ENCODE peak calls at places on chromosome 20, in four cellular contexts. F is H1; J is naive thymus-derived CD4-positive, alpha-beta T cell; W is RWPE1. G is an unnamed sample.

GRCh38 chr20:4171538-4172116 is 156.3 kb upstream of the RNF24 start:
- DNase-seq in J (no peak), W (no peak), F (no peak), G (no peak)

GRCh38 chr20:699811-700338 is 24.3 kb upstream of the SCRT2 start:
- DNase-seq in F (no peak), J (no peak), W (no peak), G (no peak)

GRCh38 chr20:63258826-63259225 is 4.6 kb upstream of the NKAIN4 start:
- DNase-seq in F (no peak), W (no peak), J (no peak), G (no peak)

GRCh38 chr20:25238319-25239037 is 9.4 kb upstream of the PYGB start:
- DNase-seq in F (no peak), J (no peak), W (peak; percentile 20), G (no peak)

GRCh38 chr20:19966840-19967239 is 50.3 kb upstream of the NAA20 start:
- DNase-seq in J (no peak), F (no peak), W (no peak), G (peak; percentile 65)

GRCh38 chr20:50686767-50687266 is 4.5 kb downstream of the RIPOR3 start:
- DNase-seq in F (no peak), J (no peak), W (no peak), G (no peak)

GRCh38 chr20:45833883-45834796 is 541 bp downstream of the SNX21 start:
- DNase-seq in F (peak; percentile 59), J (peak; percentile 65), W (peak; percentile 89), G (no peak)

GRCh38 chr20:3398681-3399252 is 8.7 kb downstream of the DNAAF9 start:
- DNase-seq in J (no peak), F (no peak), W (no peak), G (no peak)

GRCh38 chr20:50569864-50570836 is 60.0 kb downstream of the PTPN1 start:
- DNase-seq in F (no peak), W (no peak), J (peak; percentile 49), G (no peak)

G was measured in NCI-H2029 treated with DMSO at 0.1 percent for 48 hours.